ENCODE peak calls at places on chromosomes 1 and 21, in eight cellular contexts. One of them, this sample, is unnamed.

GRCh38 chr1:54167422-54168139 is 14.8 kb upstream of the CDCP2 start:
- DNase-seq in psoas muscle: no peak
- DNase-seq in adrenal gland: no peak
- DNase-seq in upper lobe of right lung: no peak
- DNase-seq in sigmoid colon: no peak
- DNase-seq in heart right ventricle: no peak
- DNase-seq in esophagus muscularis mucosa: no peak
- DNase-seq in dorsolateral prefrontal cortex: peak
- DNase-seq in this sample: no peak

GRCh38 chr1:211148371-211148770 is 14.4 kb upstream of the KCNH1 start:
- DNase-seq in psoas muscle: no peak
- DNase-seq in adrenal gland: no peak
- DNase-seq in upper lobe of right lung: no peak
- DNase-seq in sigmoid colon: no peak
- DNase-seq in heart right ventricle: no peak
- DNase-seq in esophagus muscularis mucosa: no peak
- DNase-seq in dorsolateral prefrontal cortex: no peak
- DNase-seq in this sample: no peak

GRCh38 chr1:8323706-8324105 is 5.8 kb downstream of the SLC45A1 start:
- DNase-seq in psoas muscle: peak
- DNase-seq in adrenal gland: peak
- DNase-seq in upper lobe of right lung: no peak
- DNase-seq in sigmoid colon: no peak
- DNase-seq in heart right ventricle: peak
- DNase-seq in esophagus muscularis mucosa: no peak
- DNase-seq in dorsolateral prefrontal cortex: no peak
- DNase-seq in this sample: no peak

GRCh38 chr1:89633745-89634625 is 1.1 kb downstream of the LRRC8C start:
- DNase-seq in psoas muscle: no peak
- DNase-seq in adrenal gland: peak
- DNase-seq in upper lobe of right lung: no peak
- DNase-seq in sigmoid colon: no peak
- DNase-seq in heart right ventricle: no peak
- DNase-seq in esophagus muscularis mucosa: no peak
- DNase-seq in dorsolateral prefrontal cortex: no peak
- DNase-seq in this sample: no peak

GRCh38 chr1:168582690-168583325 is 6.4 kb downstream of the XCL1 start:
- DNase-seq in psoas muscle: no peak
- DNase-seq in adrenal gland: no peak
- DNase-seq in upper lobe of right lung: no peak
- DNase-seq in sigmoid colon: no peak
- DNase-seq in heart right ventricle: no peak
- DNase-seq in esophagus muscularis mucosa: no peak
- DNase-seq in dorsolateral prefrontal cortex: no peak
- DNase-seq in this sample: no peak

GRCh38 chr1:203536981-203537455 is 43.1 kb downstream of the OPTC start:
- DNase-seq in psoas muscle: no peak
- DNase-seq in adrenal gland: peak
- DNase-seq in upper lobe of right lung: peak
- DNase-seq in sigmoid colon: no peak
- DNase-seq in heart right ventricle: no peak
- DNase-seq in esophagus muscularis mucosa: no peak
- DNase-seq in dorsolateral prefrontal cortex: no peak
- DNase-seq in this sample: no peak

GRCh38 chr1:182962554-182963115 is 9.7 kb upstream of the SHCBP1L start:
- DNase-seq in psoas muscle: peak
- DNase-seq in adrenal gland: peak
- DNase-seq in upper lobe of right lung: peak
- DNase-seq in sigmoid colon: peak
- DNase-seq in heart right ventricle: peak
- DNase-seq in esophagus muscularis mucosa: peak
- DNase-seq in dorsolateral prefrontal cortex: peak
- DNase-seq in this sample: peak

GRCh38 chr21:15289896-15290841 is 225.4 kb upstream of the NRIP1 start:
- DNase-seq in psoas muscle: peak
- DNase-seq in adrenal gland: peak
- DNase-seq in upper lobe of right lung: peak
- DNase-seq in sigmoid colon: peak
- DNase-seq in heart right ventricle: peak
- DNase-seq in esophagus muscularis mucosa: no peak
- DNase-seq in dorsolateral prefrontal cortex: no peak
- DNase-seq in this sample: peak

GRCh38 chr1:61636392-61636791 is 88.5 kb downstream of the TM2D1 start:
- DNase-seq in psoas muscle: no peak
- DNase-seq in adrenal gland: no peak
- DNase-seq in upper lobe of right lung: no peak
- DNase-seq in sigmoid colon: no peak
- DNase-seq in heart right ventricle: no peak
- DNase-seq in esophagus muscularis mucosa: no peak
- DNase-seq in dorsolateral prefrontal cortex: no peak
- DNase-seq in this sample: no peak

GRCh38 chr1:199113265-199113869 is 474.5 kb downstream of the PTPRC start:
- DNase-seq in psoas muscle: no peak
- DNase-seq in adrenal gland: peak
- DNase-seq in upper lobe of right lung: peak
- DNase-seq in sigmoid colon: no peak
- DNase-seq in heart right ventricle: peak
- DNase-seq in esophagus muscularis mucosa: no peak
- DNase-seq in dorsolateral prefrontal cortex: peak
- DNase-seq in this sample: peak

GRCh38 chr1:206466840-206467649 is 3.2 kb upstream of the IKBKE start:
- DNase-seq in psoas muscle: no peak
- DNase-seq in adrenal gland: no peak
- DNase-seq in upper lobe of right lung: no peak
- DNase-seq in sigmoid colon: no peak
- DNase-seq in heart right ventricle: no peak
- DNase-seq in esophagus muscularis mucosa: no peak
- DNase-seq in dorsolateral prefrontal cortex: no peak
- DNase-seq in this sample: no peak

GRCh38 chr1:218969021-218969420 is 204.7 kb upstream of the LYPLAL1 start:
- DNase-seq in psoas muscle: no peak
- DNase-seq in adrenal gland: no peak
- DNase-seq in upper lobe of right lung: no peak
- DNase-seq in sigmoid colon: no peak
- DNase-seq in heart right ventricle: no peak
- DNase-seq in esophagus muscularis mucosa: no peak
- DNase-seq in dorsolateral prefrontal cortex: no peak
- DNase-seq in this sample: no peak

GRCh38 chr1:107365874-107366273 is 225.0 kb downstream of the NTNG1 start:
- DNase-seq in psoas muscle: no peak
- DNase-seq in adrenal gland: no peak
- DNase-seq in upper lobe of right lung: no peak
- DNase-seq in sigmoid colon: no peak
- DNase-seq in heart right ventricle: no peak
- DNase-seq in esophagus muscularis mucosa: no peak
- DNase-seq in dorsolateral prefrontal cortex: no peak
- DNase-seq in this sample: no peak

GRCh38 chr1:201065686-201066085 is 42.2 kb upstream of the KIF21B start:
- DNase-seq in psoas muscle: peak
- DNase-seq in adrenal gland: no peak
- DNase-seq in upper lobe of right lung: no peak
- DNase-seq in sigmoid colon: no peak
- DNase-seq in heart right ventricle: no peak
- DNase-seq in esophagus muscularis mucosa: no peak
- DNase-seq in dorsolateral prefrontal cortex: no peak
- DNase-seq in this sample: no peak

DNA sequence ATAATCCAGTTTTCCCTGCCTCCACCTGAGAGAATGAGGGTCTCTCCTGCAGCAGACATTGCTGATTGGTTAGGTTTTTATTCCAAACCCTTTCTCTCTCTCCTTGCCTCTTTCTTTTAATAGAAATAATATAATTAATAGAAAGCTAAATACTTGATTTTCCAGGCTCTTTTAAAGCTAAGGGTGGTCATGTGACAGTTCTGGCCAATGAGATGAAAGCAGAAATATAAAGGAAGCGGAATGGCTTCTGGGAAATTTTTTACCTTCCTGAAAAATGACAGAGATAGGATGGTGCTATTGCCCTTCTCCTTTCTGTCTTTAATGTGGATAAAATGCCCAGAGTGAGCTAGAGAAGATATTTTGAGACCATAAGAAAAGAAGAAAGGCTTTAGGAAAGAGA is 35.6 kb downstream of the DNAI4 start:
- DNase-seq in psoas muscle: no peak
- DNase-seq in adrenal gland: no peak
- DNase-seq in upper lobe of right lung: no peak
- DNase-seq in sigmoid colon: no peak
- DNase-seq in heart right ventricle: no peak
- DNase-seq in esophagus muscularis mucosa: no peak
- DNase-seq in dorsolateral prefrontal cortex: no peak
- DNase-seq in this sample: no peak
- TF ChIP-seq CTCF in psoas muscle: no peak
- TF ChIP-seq CTCF in adrenal gland: no peak
- TF ChIP-seq CTCF in upper lobe of right lung: no peak
- TF ChIP-seq CTCF in sigmoid colon: no peak
- TF ChIP-seq CTCF in heart right ventricle: no peak
- TF ChIP-seq CTCF in esophagus muscularis mucosa: no peak
- TF ChIP-seq CTCF in dorsolateral prefrontal cortex: no peak
- TF ChIP-seq CTCF in this sample: no peak

DNA sequence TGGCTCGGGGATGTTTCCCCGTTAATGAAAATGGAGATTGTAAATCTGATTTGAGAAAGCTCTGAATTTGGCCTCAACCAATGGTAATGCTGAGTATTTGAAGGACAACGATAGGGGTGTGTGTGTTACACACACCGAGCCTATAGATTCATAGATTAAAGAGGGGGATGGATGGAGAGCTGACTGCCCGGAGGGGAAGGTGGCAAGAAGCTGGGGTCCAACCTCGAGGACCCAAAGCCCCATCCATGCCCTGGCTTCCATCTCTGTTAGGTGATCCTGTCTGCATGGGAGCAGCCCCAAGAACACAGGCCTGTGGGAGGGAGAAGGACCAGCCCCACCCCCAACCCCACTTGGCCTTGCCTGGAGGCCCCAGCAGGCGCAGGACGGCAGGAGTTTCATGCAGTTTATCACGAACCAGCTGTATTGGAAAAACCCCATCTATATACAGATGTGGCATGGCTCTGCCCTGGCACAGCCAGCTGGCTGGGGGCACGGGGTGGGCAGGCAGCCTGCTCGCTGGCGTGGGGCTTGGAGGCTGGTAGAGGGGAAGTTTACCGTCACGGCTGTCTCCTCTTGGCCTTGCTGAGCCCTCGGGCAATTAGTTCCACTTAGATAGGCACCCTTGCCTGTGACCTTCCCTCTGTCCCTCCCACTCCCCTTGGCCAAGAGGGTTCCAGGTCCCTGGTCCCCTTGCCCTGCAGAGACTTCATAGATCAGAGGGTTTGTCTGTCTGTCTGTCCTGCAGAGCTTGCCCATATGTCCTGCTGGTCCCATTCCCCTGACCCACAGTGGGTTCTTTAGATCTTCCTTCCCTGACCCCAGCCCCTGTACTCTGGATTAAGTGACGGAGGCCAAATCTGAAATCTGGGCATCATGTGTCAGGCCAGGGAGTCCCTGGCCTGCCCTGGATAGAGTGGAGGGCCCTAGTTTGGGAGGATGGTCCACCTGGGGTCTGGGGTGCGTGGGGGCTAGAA is 3.0 kb downstream of the HSPB7 start:
- DNase-seq in psoas muscle: peak
- DNase-seq in adrenal gland: peak
- DNase-seq in upper lobe of right lung: no peak
- DNase-seq in sigmoid colon: peak
- DNase-seq in heart right ventricle: peak
- DNase-seq in esophagus muscularis mucosa: no peak
- DNase-seq in dorsolateral prefrontal cortex: no peak
- DNase-seq in this sample: peak
- H3K27ac ChIP-seq in psoas muscle: peak
- H3K27ac ChIP-seq in adrenal gland: peak
- H3K27ac ChIP-seq in upper lobe of right lung: no peak
- H3K27ac ChIP-seq in sigmoid colon: peak
- H3K27ac ChIP-seq in heart right ventricle: peak
- H3K27ac ChIP-seq in esophagus muscularis mucosa: peak
- H3K27ac ChIP-seq in dorsolateral prefrontal cortex: no peak
- H3K27ac ChIP-seq in this sample: peak

DNA sequence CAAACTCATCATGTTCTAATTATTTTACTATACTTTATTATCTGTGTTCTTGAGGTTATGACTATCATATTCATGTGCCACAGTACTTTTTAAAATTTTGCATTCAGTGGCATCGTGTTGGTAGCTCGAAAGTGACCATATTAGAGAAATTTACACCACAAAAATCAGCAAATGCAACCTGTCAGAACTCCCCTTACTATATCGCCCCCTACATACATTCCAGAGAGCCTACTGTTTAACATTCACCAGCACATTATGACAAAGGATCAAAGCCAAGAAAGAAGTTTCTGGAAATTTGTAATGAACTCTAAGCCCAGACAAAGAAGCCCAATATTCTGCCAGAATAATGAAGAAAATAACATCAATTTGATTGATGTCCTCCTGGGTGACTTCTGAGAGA is 909.3 kb downstream of the LTN1 start:
- DNase-seq in psoas muscle: no peak
- DNase-seq in adrenal gland: no peak
- DNase-seq in upper lobe of right lung: no peak
- DNase-seq in sigmoid colon: no peak
- DNase-seq in heart right ventricle: no peak
- DNase-seq in esophagus muscularis mucosa: no peak
- DNase-seq in dorsolateral prefrontal cortex: no peak
- DNase-seq in this sample: no peak
- TF ChIP-seq CTCF in psoas muscle: no peak
- TF ChIP-seq CTCF in adrenal gland: no peak
- TF ChIP-seq CTCF in upper lobe of right lung: no peak
- TF ChIP-seq CTCF in sigmoid colon: no peak
- TF ChIP-seq CTCF in heart right ventricle: no peak
- TF ChIP-seq CTCF in esophagus muscularis mucosa: no peak
- TF ChIP-seq CTCF in dorsolateral prefrontal cortex: no peak
- TF ChIP-seq CTCF in this sample: no peak

DNA sequence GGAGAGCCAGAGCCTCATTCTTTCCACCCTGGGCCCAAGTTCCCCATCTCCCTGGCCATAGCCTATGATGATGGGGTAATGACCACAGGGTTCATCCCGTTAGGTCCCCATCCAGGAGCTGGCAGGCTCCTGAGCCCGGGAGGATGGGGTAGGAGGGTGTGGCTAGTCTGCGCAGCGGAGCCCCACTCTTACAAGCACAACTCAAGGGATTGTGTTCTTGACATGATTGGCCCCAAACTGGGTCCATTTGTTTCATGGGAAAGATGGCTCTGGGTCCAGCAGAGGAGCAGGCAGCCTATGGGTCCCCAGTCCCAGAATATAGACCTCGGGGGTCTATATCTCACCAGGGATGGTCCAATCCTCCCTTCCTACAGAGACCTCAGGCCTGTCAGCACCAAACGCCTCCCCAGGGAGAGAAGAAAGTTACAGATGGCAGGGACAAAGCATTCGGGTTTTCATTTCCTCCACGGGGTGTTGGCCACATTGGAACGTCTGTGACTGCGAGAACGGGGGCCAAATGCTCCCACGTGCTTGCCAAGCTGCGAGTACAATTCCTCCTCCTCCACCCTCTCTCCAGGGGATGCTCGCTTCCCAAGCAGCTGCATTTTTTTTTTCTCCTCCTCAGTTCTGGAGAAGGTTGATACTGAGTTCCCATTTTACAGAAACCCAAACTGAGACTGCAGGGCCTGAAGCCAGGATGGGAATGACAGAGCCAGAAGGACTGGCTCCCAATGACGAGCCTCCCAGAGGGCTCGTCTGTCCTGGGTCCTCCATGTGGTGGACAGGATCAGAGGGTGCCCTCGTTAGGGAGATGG is 71.0 kb downstream of the DHRS3 start:
- DNase-seq in psoas muscle: peak
- DNase-seq in adrenal gland: no peak
- DNase-seq in upper lobe of right lung: peak
- DNase-seq in sigmoid colon: peak
- DNase-seq in heart right ventricle: peak
- DNase-seq in esophagus muscularis mucosa: no peak
- DNase-seq in dorsolateral prefrontal cortex: no peak
- DNase-seq in this sample: peak
- H3K27ac ChIP-seq in psoas muscle: peak
- H3K27ac ChIP-seq in adrenal gland: no peak
- H3K27ac ChIP-seq in upper lobe of right lung: peak
- H3K27ac ChIP-seq in sigmoid colon: peak
- H3K27ac ChIP-seq in heart right ventricle: peak
- H3K27ac ChIP-seq in esophagus muscularis mucosa: peak
- H3K27ac ChIP-seq in dorsolateral prefrontal cortex: no peak
- H3K27ac ChIP-seq in this sample: peak

This sample was measured in thyroid gland.